ENCODE peak calls at places on chromosomes 7 and 10, in four cellular contexts. D is fibroblast of mammary gland, V is midbrain, R is activated T-cell treated with anti-CD3 and anti-CD28 coated beads for 24 hours. G is an unnamed sample.

GRCh38 chr10:18238875-18239485 is 98.8 kb downstream of the CACNB2 start:
- DNase-seq in D (peak; percentile 74), R (no peak), V (no peak), G (no peak)

GRCh38 chr10:17430647-17431355 is 23.6 kb downstream of the ST8SIA6 start:
- DNase-seq in D (peak; percentile 79), R (peak; percentile 54), V (peak; percentile 56), G (peak; percentile 47)

GRCh38 chr7:76377186-76377918 is 18.6 kb upstream of the YWHAG start:
- DNase-seq in R (no peak), V (no peak), D (no peak), G (no peak)

GRCh38 chr10:130761032-130761575 is 550.4 kb downstream of the TCERG1L start:
- DNase-seq in R (no peak), V (no peak), D (no peak), G (no peak)

GRCh38 chr7:123303926-123304325 is 104.2 kb upstream of the SLC13A1 start:
- DNase-seq in V (no peak), D (no peak), R (no peak), G (no peak)

GRCh38 chr10:132779850-132780249 is 6.1 kb downstream of the NKX6-2 start:
- DNase-seq in R (no peak), D (no peak), V (no peak), G (no peak)

GRCh38 chr7:151379193-151379520 is 30.7 kb downstream of the WDR86 start:
- DNase-seq in R (no peak), V (no peak), D (no peak), G (no peak)

GRCh38 chr10:60797200-60797599 is 18.9 kb downstream of the CDK1 start:
- DNase-seq in V (no peak), D (no peak), R (no peak), G (no peak)

GRCh38 chr10:29140991-29141390 is 147.9 kb upstream of the LYZL1 start:
- DNase-seq in D (peak; percentile 87), V (no peak), R (no peak), G (no peak)

GRCh38 chr7:151624246-151624928 is 104.7 kb upstream of the RHEB start:
- DNase-seq in D (no peak), V (no peak), R (no peak), G (no peak)

GRCh38 chr10:42959833-42960232 is 117.0 kb upstream of the RET start:
- DNase-seq in R (no peak), V (no peak), D (no peak), G (no peak)

GRCh38 chr7:106110238-106110560 is 1.9 kb downstream of the SYPL1 start:
- DNase-seq in R (no peak), V (no peak), D (no peak), G (no peak)

GRCh38 chr10:36450385-36450784 is 675.0 kb upstream of the ANKRD30A start:
- DNase-seq in V (no peak), R (no peak), D (peak; percentile 70), G (no peak)

GRCh38 chr7:5420108-5420840 is 3.4 kb downstream of the TNRC18 start:
- DNase-seq in V (no peak), R (no peak), D (no peak), G (no peak)

GRCh38 chr7:76359111-76359986 is 558 bp upstream of the YWHAG start:
- DNase-seq in R (peak; percentile 87), D (peak; percentile 98), V (peak; percentile 98), G (peak; percentile 88)

GRCh38 chr10:59678884-59679301 is 30.8 kb downstream of the SLC16A9 start:
- DNase-seq in D (peak; percentile 70), R (no peak), V (no peak), G (no peak)

GRCh38 chr7:30988346-30989005 is 24.7 kb downstream of the GHRHR start:
- DNase-seq in V (peak; percentile 69), D (no peak), R (no peak), G (no peak)

GRCh38 chr7:101237206-101238067 is at the start of gene CLDN15:
- DNase-seq in V (no peak), D (peak; percentile 87), R (no peak), G (no peak)

GRCh38 chr10:112226439-112227248 is 43.1 kb upstream of the GPAM start:
- DNase-seq in R (no peak), V (no peak), D (no peak), G (no peak)

GRCh38 chr10:122461729-122462532 is 578 bp downstream of the HTRA1 start:
- DNase-seq in R (no peak), V (no peak), D (no peak), G (no peak)

GRCh38 chr10:50561266-50561665 is 62.5 kb downstream of the SGMS1 start:
- DNase-seq in D (peak; percentile 97), R (no peak), V (peak; percentile 72), G (no peak)

GRCh38 chr7:130491841-130492518 is at the start of gene MEST:
- DNase-seq in V (no peak), D (no peak), R (no peak), G (no peak)

GRCh38 chr10:103884681-103885139 is 29.3 kb upstream of the SH3PXD2A start:
- DNase-seq in V (peak; percentile 74), R (no peak), D (peak; percentile 70), G (no peak)